ENCODE peak calls at places on chromosome 22, in six cellular contexts. R is left colon, D is AG09319, N is H4, G is osteocyte, W is myocyte. A is an unnamed sample.

GRCh38 chr22:37331034-37331428 is 48.7 kb downstream of the CYTH4 start:
- DNase-seq in R (no peak), D (no peak), N (no peak), G (no peak), W (peak), A (no peak)

GRCh38 chr22:42873361-42873760 is 16.3 kb upstream of the ARFGAP3 start:
- DNase-seq in R (no peak), D (no peak), N (no peak), G (no peak), W (peak), A (no peak)

GRCh38 chr22:20807315-20807752 is 33.4 kb downstream of the SERPIND1 start:
- DNase-seq in R (no peak), D (peak), N (peak), G (no peak), W (peak), A (no peak)

GRCh38 chr22:50229370-50229769 is 15.5 kb downstream of the TUBGCP6 start:
- DNase-seq in R (no peak), D (no peak), N (no peak), G (no peak), W (no peak), A (no peak)

GRCh38 chr22:35971418-35972119 is 57.1 kb downstream of the RBFOX2 start:
- DNase-seq in R (no peak), D (peak), N (peak), G (peak), W (no peak), A (no peak)

GRCh38 chr22:32804036-32804435 is 2.5 kb downstream of the TIMP3 start:
- DNase-seq in R (no peak), D (no peak), N (peak), G (no peak), W (no peak), A (no peak)

GRCh38 chr22:22031183-22031560 is 48.6 kb upstream of the TOP3B start:
- DNase-seq in R (no peak), D (no peak), N (no peak), G (no peak), W (no peak), A (no peak)

GRCh38 chr22:25054943-25055511 is 102.5 kb downstream of the KIAA1671 start:
- DNase-seq in R (no peak), D (no peak), N (no peak), G (no peak), W (no peak), A (no peak)

GRCh38 chr22:20624161-20624616 is 116.8 kb downstream of the MED15 start:
- DNase-seq in R (no peak), D (no peak), N (no peak), G (no peak), W (no peak), A (no peak)

GRCh38 chr22:23365961-23366360 is 185.7 kb downstream of the BCR start:
- DNase-seq in R (no peak), D (no peak), N (no peak), G (peak), W (no peak), A (no peak)

GRCh38 chr22:44753189-44754042 is 1.0 kb downstream of the ARHGAP8 start:
- DNase-seq in R (peak), D (peak), N (no peak), G (no peak), W (peak), A (peak)

GRCh38 chr22:48362736-48363404 is 1464.8 kb downstream of the BRD1 start:
- DNase-seq in R (no peak), D (no peak), N (no peak), G (peak), W (no peak), A (no peak)

GRCh38 chr22:46031561-46031960 is 54.6 kb upstream of the WNT7B start:
- DNase-seq in R (no peak), D (no peak), N (no peak), G (no peak), W (no peak), A (no peak)

GRCh38 chr22:37657590-37658132 is 862 bp upstream of the PDXP start:
- DNase-seq in R (no peak), D (no peak), N (no peak), G (no peak), W (peak), A (no peak)

GRCh38 chr22:37545703-37546435 is 14.4 kb upstream of the CDC42EP1 start:
- DNase-seq in R (peak), D (peak), N (peak), G (peak), W (peak), A (peak)

GRCh38 chr22:31210830-31211503 is 1.1 kb upstream of the LIMK2 start:
- DNase-seq in R (no peak), D (no peak), N (no peak), G (no peak), W (peak), A (no peak)

GRCh38 chr22:37121887-37122591 is 12.5 kb upstream of the TMPRSS6 start:
- DNase-seq in R (peak), D (no peak), N (peak), G (no peak), W (no peak), A (peak)

GRCh38 chr22:39935622-39936021 is 24.6 kb upstream of the TMA7B start:
- DNase-seq in R (no peak), D (no peak), N (no peak), G (no peak), W (no peak), A (no peak)

GRCh38 chr22:22179858-22180257 is 64.7 kb upstream of the VPREB1 start:
- DNase-seq in R (no peak), D (no peak), N (no peak), G (no peak), W (no peak), A (no peak)

GRCh38 chr22:25148149-25148691 is 51.4 kb upstream of the CRYBB3 start:
- DNase-seq in R (peak), D (no peak), N (no peak), G (no peak), W (no peak), A (peak)

GRCh38 chr22:50269573-50270301 is 443 bp downstream of the MAPK11 start:
- DNase-seq in R (no peak), D (no peak), N (no peak), G (no peak), W (no peak), A (peak)

GRCh38 chr22:31287818-31288495 is 4.3 kb downstream of the PIK3IP1 start:
- DNase-seq in R (no peak), D (no peak), N (no peak), G (no peak), W (no peak), A (no peak)

GRCh38 chr22:44620129-44620840 is 81.7 kb upstream of the PRR5 start:
- DNase-seq in R (peak), D (no peak), N (no peak), G (peak), W (no peak), A (no peak)

GRCh38 chr22:49997932-49998717 is 14.4 kb downstream of the IL17REL start:
- DNase-seq in R (no peak), D (no peak), N (no peak), G (no peak), W (no peak), A (no peak)

GRCh38 chr22:37052386-37053309 is 1.1 kb downstream of the KCTD17 start:
- DNase-seq in R (no peak), D (no peak), N (no peak), G (no peak), W (no peak), A (no peak)

GRCh38 chr22:29288837-29289236 is 17.6 kb upstream of the GAS2L1 start:
- DNase-seq in R (no peak), D (no peak), N (no peak), G (no peak), W (no peak), A (no peak)

GRCh38 chr22:30694171-30694637 is 470 bp upstream of the OSBP2 start:
- DNase-seq in R (peak), D (no peak), N (peak), G (no peak), W (peak), A (peak)

GRCh38 chr22:50687829-50688228 is 15.2 kb downstream of the SHANK3 start:
- DNase-seq in R (no peak), D (no peak), N (no peak), G (peak), W (no peak), A (no peak)

GRCh38 chr22:46070215-46070721 is 80.1 kb upstream of the PPARA start:
- DNase-seq in R (peak), D (no peak), N (no peak), G (no peak), W (no peak), A (no peak)

GRCh38 chr22:46085831-46086576 is 64.3 kb upstream of the PPARA start:
- DNase-seq in R (peak), D (peak), N (peak), G (no peak), W (peak), A (peak)

GRCh38 chr22:35977136-35977535 is 51.5 kb downstream of the RBFOX2 start:
- DNase-seq in R (no peak), D (no peak), N (no peak), G (no peak), W (no peak), A (no peak)

GRCh38 chr22:48299124-48299523 is 1528.5 kb downstream of the BRD1 start:
- DNase-seq in R (no peak), D (no peak), N (no peak), G (peak), W (no peak), A (no peak)

GRCh38 chr22:31248965-31249940 is 37.2 kb downstream of the LIMK2 start:
- DNase-seq in R (no peak), D (no peak), N (no peak), G (no peak), W (peak), A (peak)

GRCh38 chr22:49740242-49740641 is 87.4 kb downstream of the BRD1 start:
- DNase-seq in R (no peak), D (no peak), N (no peak), G (peak), W (no peak), A (no peak)

GRCh38 chr22:26610072-26610958 is 7.5 kb downstream of the CRYBB1 start:
- DNase-seq in R (peak), D (peak), N (peak), G (no peak), W (peak), A (no peak)

GRCh38 chr22:43921361-43921760 is 2.2 kb upstream of the PNPLA3 start:
- DNase-seq in R (no peak), D (no peak), N (peak), G (no peak), W (peak), A (no peak)

GRCh38 chr22:37278261-37278660 is 4.0 kb upstream of the CYTH4 start:
- DNase-seq in R (no peak), D (no peak), N (no peak), G (no peak), W (no peak), A (no peak)

GRCh38 chr22:50306753-50307749 is at the start of gene PLXNB2:
- DNase-seq in R (peak), D (peak), N (peak), G (no peak), W (peak), A (peak)

GRCh38 chr22:22408731-22409696 is 99.5 kb downstream of the ZNF280B start:
- DNase-seq in R (peak), D (no peak), N (no peak), G (peak), W (peak), A (no peak)

A was measured in prostate gland.